ENCODE peak calls at places on chromosomes 7 and 10, in eight cellular contexts. M is brain microvascular endothelial cell, Q is WERI-Rb-1, U is coronary artery, T is RWPE1, C is K562, F is PC-9, V is GM23248. A is an unnamed sample.

GRCh38 chr7:3272691-3273141 is 28.3 kb upstream of the SDK1 start:
- DNase-seq in M (peak; percentile 78), Q (peak; percentile 89), U (no peak), T (peak; percentile 66), C (no peak), F (peak; percentile 33), V (no peak), A (peak; percentile 90)

GRCh38 chr7:117323585-117323876 is 673 bp upstream of the WNT2 start:
- DNase-seq in M (peak; percentile 26), Q (no peak), U (no peak), T (no peak), C (no peak), F (no peak), V (no peak), A (no peak)

GRCh38 chr7:70097639-70098038 is 499.4 kb downstream of the AUTS2 start:
- DNase-seq in M (no peak), Q (no peak), U (no peak), T (no peak), C (no peak), F (no peak), V (no peak), A (no peak)

GRCh38 chr10:14146005-14146404 is 184.7 kb downstream of the FRMD4A start:
- DNase-seq in M (peak; percentile 26), Q (no peak), U (no peak), T (no peak), C (no peak), F (no peak), V (peak; percentile 71), A (no peak)

GRCh38 chr7:128386415-128386925 is 23.3 kb downstream of the IMPDH1 start:
- DNase-seq in M (no peak), Q (no peak), U (no peak), T (no peak), C (no peak), F (no peak), V (no peak), A (no peak)

GRCh38 chr7:45576249-45576929 is 2.2 kb downstream of the ADCY1 start:
- DNase-seq in M (no peak), Q (no peak), U (peak; percentile 59), T (no peak), C (no peak), F (no peak), V (no peak), A (no peak)

GRCh38 chr10:7767209-7767608 is 20.6 kb downstream of the KIN start:
- DNase-seq in M (peak; percentile 88), Q (no peak), U (no peak), T (peak; percentile 22), C (no peak), F (no peak), V (peak; percentile 74), A (no peak)

GRCh38 chr7:134478707-134479106 is 19.8 kb upstream of the AKR1B1 start:
- DNase-seq in M (no peak), Q (no peak), U (no peak), T (no peak), C (no peak), F (no peak), V (peak; percentile 40), A (no peak)

GRCh38 chr10:69801434-69802315 is at the start of gene COL13A1:
- DNase-seq in M (peak; percentile 55), Q (peak; percentile 87), U (no peak), T (peak; percentile 85), C (no peak), F (peak; percentile 60), V (peak; percentile 90), A (no peak)

GRCh38 chr7:27147211-27148030 is at the start of gene HOXA6:
- DNase-seq in M (no peak), Q (peak; percentile 5), U (peak; percentile 73), T (no peak), C (no peak), F (peak; percentile 36), V (peak; percentile 72), A (no peak)
- H3K27ac ChIP-seq in M (no peak within 1 kb of the TSS), Q (no peak within 1 kb of the TSS), U (no peak within 1 kb of the TSS), T (peak within 1 kb of the TSS; percentile 84), C (no peak within 1 kb of the TSS), F (no peak within 1 kb of the TSS), V (peak within 1 kb of the TSS; percentile 86), A (peak within 1 kb of the TSS; percentile 24)

DNA sequence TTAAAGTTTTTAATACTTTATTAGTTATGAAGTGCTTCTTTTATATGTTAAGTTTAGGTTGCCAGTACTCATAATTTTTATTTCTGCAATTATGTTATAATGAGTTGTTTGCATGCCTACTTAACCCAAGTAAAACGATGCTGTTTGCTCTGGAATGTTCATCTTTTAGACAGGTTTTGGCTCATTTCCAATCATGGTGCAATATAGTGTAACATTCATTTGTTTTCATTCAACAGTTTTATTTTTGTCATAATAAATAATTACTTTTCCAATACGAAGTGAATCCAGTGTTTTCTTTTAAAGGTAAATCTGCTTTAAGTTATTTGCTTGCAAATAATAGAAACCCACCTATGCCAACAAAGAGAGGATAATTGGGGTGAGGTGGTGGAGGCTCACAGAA is 22.1 kb downstream of the ARL5B start:
- DNase-seq in M (no peak), Q (no peak), U (no peak), T (no peak), C (no peak), F (no peak), V (peak; percentile 50), A (no peak)
- H3K27ac ChIP-seq in M (peak overlapping the region; percentile 66), Q (no peak overlapping the region), U (no peak overlapping the region), T (no peak overlapping the region), C (no peak overlapping the region), F (peak overlapping the region; percentile 24), V (peak overlapping the region; percentile 30), A (no peak overlapping the region)

DNA sequence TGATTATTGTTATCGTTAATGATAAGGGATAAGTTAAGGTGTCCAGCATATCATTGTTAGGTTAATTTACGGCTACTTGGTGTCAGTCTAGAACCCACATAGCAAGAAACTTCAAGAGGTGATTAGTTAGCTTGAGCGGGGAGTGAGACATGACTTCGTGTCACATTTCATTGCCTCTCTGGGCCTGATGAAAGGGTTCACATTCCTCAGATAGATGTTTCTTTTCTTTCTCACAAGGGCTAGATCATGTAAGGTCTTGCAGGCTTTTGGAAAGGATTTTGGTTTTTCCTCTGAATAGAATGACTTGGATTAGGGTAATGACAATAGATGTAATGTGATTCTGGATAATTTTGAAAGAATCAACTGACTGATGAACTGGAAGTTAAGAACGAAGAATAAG is 26.7 kb downstream of the WAC start:
- DNase-seq in M (no peak), Q (no peak), U (no peak), T (peak; percentile 48), C (no peak), F (no peak), V (no peak), A (no peak)
- H3K27ac ChIP-seq in M (no peak overlapping the region), Q (no peak overlapping the region), U (no peak overlapping the region), T (peak overlapping the region; percentile 54), C (no peak overlapping the region), F (no peak overlapping the region), V (no peak overlapping the region), A (no peak overlapping the region)

GRCh38 chr7:71466448-71467145 is 334.7 kb downstream of the GALNT17 start:
- DNase-seq in M (no peak), Q (no peak), U (no peak), T (no peak), C (no peak), F (no peak), V (no peak), A (no peak)
- H3K27ac ChIP-seq in M (no peak overlapping the region), Q (no peak overlapping the region), U (no peak overlapping the region), T (no peak overlapping the region), C (no peak overlapping the region), F (no peak overlapping the region), V (no peak overlapping the region), A (no peak overlapping the region)

DNA sequence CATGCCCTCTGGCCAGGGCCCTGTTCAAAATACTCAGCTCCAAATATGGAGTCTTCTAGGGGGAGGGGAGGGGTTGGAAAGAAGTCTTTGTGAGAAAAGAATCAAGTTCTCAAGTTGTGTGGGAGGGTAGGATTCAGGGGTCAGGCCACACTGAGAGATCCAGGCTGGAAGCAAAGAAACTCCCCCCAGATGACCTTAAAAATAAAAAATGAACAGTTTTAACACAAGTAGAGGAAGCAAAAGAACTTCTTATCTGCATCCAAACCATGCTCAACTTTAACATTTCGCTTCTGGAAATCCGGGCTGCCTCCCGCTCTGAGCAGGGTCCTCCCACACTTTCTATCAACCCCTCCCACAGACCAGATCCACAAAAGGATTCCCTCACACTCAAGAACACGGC is 44.1 kb downstream of the CYTH3 start:
- DNase-seq in M (peak; percentile 27), Q (no peak), U (no peak), T (no peak), C (peak; percentile 62), F (no peak), V (peak; percentile 35), A (no peak)
- H3K27ac ChIP-seq in M (peak overlapping the region; percentile 65), Q (no peak overlapping the region), U (peak overlapping the region; percentile 17), T (no peak overlapping the region), C (peak overlapping the region; percentile 51), F (no peak overlapping the region), V (peak overlapping the region; percentile 52), A (no peak overlapping the region)